ENCODE peak calls at places on chromosomes 5 and 9, in eight cellular contexts. G, D, W, L, N, Y, Z and X are unnamed samples. For H3K36me3 and H3K4me1, the result is how much of the 10 kb centered on the place peaks cover.

GRCh38 chr5:59693492-59693891 is 200.0 kb downstream of the PDE4D start:
- DNase-seq in Z (no peak), Y (no peak), L (no peak), W (no peak), G (peak), D (no peak), N (no peak), X (no peak)

GRCh38 chr5:19706776-19707175 is 281.2 kb downstream of the CDH18 start:
- DNase-seq in W (no peak), G (no peak), L (no peak), D (no peak), Y (no peak), Z (no peak), N (no peak), X (no peak)

GRCh38 chr9:129910628-129911567 is 75.6 kb downstream of the USP20 start:
- DNase-seq in G (peak), Y (no peak), Z (no peak), N (no peak), L (peak), D (no peak), W (peak), X (no peak)

GRCh38 chr9:12826924-12827655 is 52.3 kb downstream of the LURAP1L start:
- DNase-seq in L (no peak), Z (no peak), G (no peak), W (no peak), Y (no peak), N (no peak), D (no peak), X (no peak)

GRCh38 chr9:34463098-34463900 is 4.7 kb downstream of the DNAI1 start:
- DNase-seq in Y (no peak), L (peak), Z (no peak), N (no peak), W (no peak), D (no peak), G (peak), X (no peak)

GRCh38 chr5:96338624-96339023 is 94.4 kb downstream of the PCSK1 start:
- DNase-seq in N (no peak), W (no peak), L (no peak), Y (no peak), D (peak), Z (no peak), G (peak), X (no peak)

GRCh38 chr5:132591140-132591539 is 34.4 kb downstream of the RAD50 start:
- DNase-seq in D (no peak), Y (no peak), L (peak), Z (no peak), N (no peak), W (no peak), G (peak), X (no peak)

GRCh38 chr5:14101922-14102321 is 41.2 kb upstream of the TRIO start:
- DNase-seq in Y (no peak), W (no peak), Z (no peak), G (no peak), L (no peak), D (no peak), N (no peak), X (no peak)

GRCh38 chr9:101307041-101307440 is 77.8 kb downstream of the BAAT start:
- DNase-seq in G (no peak), L (no peak), N (no peak), D (no peak), Z (no peak), Y (no peak), W (no peak), X (no peak)

GRCh38 chr9:13804532-13804931 is 509.4 kb downstream of the NFIB start:
- DNase-seq in G (peak), D (no peak), Z (no peak), L (no peak), N (no peak), Y (no peak), W (no peak), X (no peak)

GRCh38 chr5:181159286-181160143 is 12.1 kb downstream of the OR2V2 start:
- DNase-seq in Z (peak), N (peak), G (peak), W (peak), D (peak), L (peak), Y (peak), X (no peak)

GRCh38 chr5:139110526-139111168 is 87.5 kb downstream of the SIL1 start:
- DNase-seq in Z (no peak), Y (no peak), G (no peak), N (no peak), W (no peak), D (no peak), L (no peak), X (no peak)

GRCh38 chr5:3715048-3715447 is 119.4 kb downstream of the IRX1 start:
- DNase-seq in W (no peak), N (no peak), Y (no peak), L (no peak), D (peak), Z (peak), G (no peak), X (no peak)

GRCh38 chr5:134906811-134907210 is 1.9 kb downstream of the PCBD2 start:
- DNase-seq in N (no peak), Z (no peak), D (no peak), G (no peak), L (peak), W (no peak), Y (no peak), X (no peak)

GRCh38 chr5:116045821-116046220 is 13.5 kb downstream of the ARL14EPL start:
- DNase-seq in G (no peak), D (no peak), Z (no peak), L (no peak), N (no peak), Y (no peak), W (no peak), X (no peak)

GRCh38 chr5:91272858-91273257 is 110.3 kb downstream of the ARRDC3 start:
- DNase-seq in N (no peak), G (no peak), Y (no peak), D (no peak), Z (no peak), L (no peak), W (no peak), X (no peak)

GRCh38 chr9:16689352-16689938 is 181.0 kb downstream of the BNC2 start:
- DNase-seq in W (peak), Y (no peak), D (peak), L (no peak), Z (peak), N (no peak), G (peak), X (no peak)

GRCh38 chr5:179128041-179128365 is 67.8 kb downstream of the ZNF354C start:
- DNase-seq in W (peak), G (no peak), L (no peak), D (no peak), Y (no peak), Z (no peak), N (no peak), X (no peak)

GRCh38 chr9:31034311-31034710 is 1350.1 kb upstream of the ACO1 start:
- DNase-seq in L (no peak), N (no peak), Y (no peak), D (no peak), G (no peak), W (no peak), Z (no peak), X (no peak)

GRCh38 chr5:149317281-149318048 is 27.8 kb upstream of the GRPEL2 start:
- DNase-seq in N (no peak), Z (no peak), G (peak), D (no peak), Y (no peak), W (no peak), L (peak), X (no peak)

GRCh38 chr5:60891667-60892066 is 47.6 kb upstream of the ELOVL7 start:
- DNase-seq in Y (no peak), D (no peak), N (no peak), L (no peak), W (no peak), G (no peak), Z (no peak), X (peak)

GRCh38 chr5:60888359-60889061 is 44.4 kb upstream of the ELOVL7 start:
- DNase-seq in Z (no peak), D (no peak), L (no peak), N (no peak), W (no peak), Y (no peak), G (no peak), X (no peak)

GRCh38 chr5:60896991-60897390 is 47.9 kb downstream of the ERCC8 start:
- DNase-seq in W (no peak), Y (no peak), N (no peak), L (no peak), Z (no peak), G (no peak), D (no peak), X (no peak)

GRCh38 chr5:60893521-60893920 is 49.5 kb upstream of the ELOVL7 start:
- DNase-seq in D (no peak), Z (no peak), Y (no peak), L (no peak), N (no peak), G (no peak), W (no peak), X (no peak)
- H3K36me3 ChIP-seq in D (half or more), Z (half or more), Y (half or more), L (under half), N (under half), G (under half), W (under half), X (under half)

GRCh38 chr9:98020471-98021145 is 35.9 kb upstream of the NANS start:
- DNase-seq in N (no peak), L (no peak), G (no peak), Y (no peak), D (no peak), Z (no peak), W (peak), X (no peak)

GRCh38 chr9:98017306-98017705 is 34.2 kb downstream of the ANP32B start:
- DNase-seq in G (no peak), L (no peak), Y (no peak), W (no peak), N (no peak), D (no peak), Z (no peak), X (no peak)

GRCh38 chr9:98018347-98018746 is 35.2 kb downstream of the ANP32B start:
- DNase-seq in D (no peak), L (no peak), G (no peak), Y (no peak), Z (no peak), N (no peak), W (no peak), X (no peak)

GRCh38 chr9:98019098-98019497 is 36.0 kb downstream of the ANP32B start:
- DNase-seq in Z (no peak), W (no peak), Y (no peak), D (no peak), G (no peak), N (no peak), L (no peak), X (no peak)

GRCh38 chr9:98016137-98016680 is 33.1 kb downstream of the ANP32B start:
- DNase-seq in W (no peak), G (no peak), Z (no peak), D (no peak), L (no peak), Y (no peak), N (no peak), X (no peak)
- H3K4me1 ChIP-seq in W (under half), G (under half), Z (under half), D (under half), L (under half), Y (under half), N (under half), X (under half)

GRCh38 chr9:134371731-134372130 is 45.5 kb downstream of the RXRA start:
- DNase-seq in N (peak), W (no peak), G (peak), Z (peak), D (peak), L (no peak), Y (no peak), X (no peak)

GRCh38 chr9:134368571-134368970 is 42.3 kb downstream of the RXRA start:
- DNase-seq in Y (no peak), Z (no peak), W (no peak), L (no peak), D (no peak), N (no peak), G (no peak), X (no peak)

GRCh38 chr9:134370213-134370492 is 43.9 kb downstream of the RXRA start:
- DNase-seq in G (no peak), D (peak), W (no peak), N (no peak), L (no peak), Y (no peak), Z (no peak), X (no peak)

GRCh38 chr9:134369416-134370212 is 43.4 kb downstream of the RXRA start:
- DNase-seq in L (no peak), G (no peak), D (no peak), Z (no peak), Y (no peak), N (no peak), W (no peak), X (no peak)

DNA sequence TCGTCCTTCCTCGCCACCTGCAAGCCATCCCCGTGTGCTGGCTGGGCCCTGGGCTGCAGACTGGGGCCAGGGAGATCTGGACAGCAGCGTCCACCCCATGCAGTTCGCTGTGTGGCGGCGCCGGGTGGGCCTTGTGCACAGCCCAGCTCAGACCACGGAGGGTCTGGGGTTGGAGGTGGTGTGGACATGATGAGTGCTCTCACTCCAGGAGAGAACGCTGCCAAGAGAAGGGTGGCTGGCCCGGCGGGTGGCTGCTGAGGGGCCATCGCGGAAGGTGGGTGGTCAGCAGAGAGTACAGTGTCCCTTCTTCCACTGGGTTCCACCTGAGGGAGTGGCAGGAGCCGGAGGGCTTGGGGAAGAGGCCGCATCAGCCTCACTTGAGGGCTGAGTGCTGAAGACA is 44.4 kb downstream of the RXRA start:
- DNase-seq in G (no peak), W (no peak), D (no peak), Z (no peak), L (no peak), N (no peak), Y (no peak), X (no peak)
- H3K4me3 ChIP-seq in G (no peak), W (no peak), D (no peak), Z (no peak), L (no peak), N (no peak), Y (no peak), X (no peak)

GRCh38 chr5:157524887-157525286 is 50.7 kb downstream of the ADAM19 start:
- DNase-seq in Y (no peak), N (no peak), Z (no peak), D (no peak), L (no peak), G (no peak), W (no peak), X (no peak)
- H3K36me3 ChIP-seq in Y (under half), N (under half), Z (half or more), D (under half), L (under half), G (under half), W (half or more), X (under half)

DNA sequence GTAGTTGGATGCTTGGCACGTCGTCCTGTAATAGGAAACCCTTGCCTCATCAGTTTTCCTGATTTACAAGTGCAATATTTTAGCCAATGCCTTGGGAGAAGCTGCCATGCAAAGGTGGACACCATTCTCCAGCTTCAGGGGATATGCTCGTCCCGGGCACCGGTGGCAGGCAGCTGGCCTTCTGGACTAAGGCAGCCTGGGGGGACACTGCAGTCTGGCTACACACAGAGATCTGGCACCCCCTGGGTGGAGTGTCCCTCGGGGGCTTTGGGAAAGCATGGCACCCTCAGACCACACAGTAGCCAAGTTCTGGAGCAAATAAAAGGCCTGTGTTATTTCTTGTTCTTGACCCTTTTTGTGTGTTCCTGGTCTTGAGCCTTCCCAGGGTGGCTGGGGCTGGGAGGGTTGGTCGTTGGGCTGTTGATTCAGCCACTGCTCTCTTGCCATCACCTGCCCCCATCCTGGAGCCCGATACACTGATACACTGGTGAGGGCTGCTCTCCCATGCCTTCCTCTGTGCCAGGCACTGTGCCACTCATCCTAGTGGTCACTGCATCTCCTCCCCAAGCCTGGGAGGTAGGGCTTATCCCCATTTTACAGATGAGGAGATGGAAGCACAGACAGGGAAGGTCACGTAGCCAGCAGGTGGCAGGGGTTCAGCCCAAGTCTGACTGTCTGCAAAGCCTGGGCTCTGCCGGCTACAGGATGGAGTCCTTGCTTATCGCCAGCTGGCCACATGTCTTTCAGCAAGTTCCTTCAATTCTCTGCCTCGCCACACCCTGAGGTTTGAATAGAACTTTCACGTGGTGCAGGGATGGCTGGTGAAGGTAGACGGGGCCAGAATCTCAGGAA is 134.1 kb downstream of the RGS3 start:
- DNase-seq in W (no peak), Y (no peak), D (peak), N (no peak), L (no peak), Z (no peak), G (no peak), X (no peak)
- H3K4me1 ChIP-seq in W (under half), Y (half or more), D (half or more), N (under half), L (under half), Z (half or more), G (under half), X (under half)

DNA sequence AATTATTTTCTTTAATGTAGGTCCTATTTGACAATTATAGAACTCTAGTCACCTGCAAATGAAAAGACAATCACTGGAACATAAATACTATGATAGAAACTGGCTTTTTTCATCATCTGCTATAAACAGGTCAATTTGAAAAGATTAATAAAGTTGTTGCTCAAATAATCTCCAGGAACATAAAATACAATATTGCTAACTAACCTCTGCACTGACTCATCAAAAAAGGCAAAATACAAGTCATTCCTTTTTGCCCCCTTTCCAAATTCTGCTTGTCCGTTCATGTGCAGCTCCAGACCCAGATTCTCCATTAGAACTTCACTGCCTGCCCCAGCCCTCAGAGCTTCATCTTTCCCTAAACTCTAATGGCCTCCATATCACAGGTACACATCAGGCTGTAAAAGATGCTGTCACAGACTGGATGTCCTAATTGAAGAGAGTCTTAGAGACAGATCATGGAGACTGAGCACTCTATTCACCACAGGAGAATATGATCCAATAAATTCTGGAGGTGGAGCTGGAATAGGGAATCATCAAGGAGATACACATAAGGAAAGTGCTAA is 1.6 kb downstream of the DCTN4 start:
- DNase-seq in Y (no peak), G (no peak), Z (no peak), L (no peak), N (no peak), W (no peak), D (no peak), X (no peak)
- H3K4me3 ChIP-seq in Y (peak), G (peak), Z (peak), L (peak), N (no peak), W (no peak), D (peak), X (no peak)